ENCODE peak calls at places on chromosomes 2 and 18, in four cellular contexts. D, F, X and N are unnamed samples.

GRCh38 chr18:3869848-3870247 is 419.9 kb downstream of the TGIF1 start:
- DNase-seq in D (no peak), F (peak), X (peak), N (peak)

GRCh38 chr2:36663851-36664715 is 32.4 kb upstream of the VIT start:
- DNase-seq in D (no peak), F (peak), X (peak), N (peak)

GRCh38 chr2:15427987-15428386 is 133.1 kb downstream of the NBAS start:
- DNase-seq in D (no peak), F (no peak), X (no peak), N (no peak)

GRCh38 chr2:167388497-167388896 is 500.2 kb downstream of the XIRP2 start:
- DNase-seq in D (no peak), F (no peak), X (no peak), N (no peak)

GRCh38 chr2:205612661-205613060 is 69.6 kb upstream of the NRP2 start:
- DNase-seq in D (no peak), F (no peak), X (peak), N (no peak)

GRCh38 chr18:75016025-75016717 is 192.8 kb downstream of the PTGR3 start:
- DNase-seq in D (peak), F (no peak), X (no peak), N (no peak)

GRCh38 chr2:139940701-139941100 is 1160.5 kb upstream of the NXPH2 start:
- DNase-seq in D (no peak), F (no peak), X (no peak), N (no peak)

GRCh38 chr2:184646177-184646576 is 47.8 kb downstream of the ZNF804A start:
- DNase-seq in D (no peak), F (no peak), X (no peak), N (peak)

GRCh38 chr2:127024769-127025356 is 82.1 kb downstream of the BIN1 start:
- DNase-seq in D (no peak), F (no peak), X (no peak), N (peak)

GRCh38 chr2:96977631-96978195 is 8.7 kb downstream of the FAM178B start:
- DNase-seq in D (no peak), F (no peak), X (peak), N (peak)

GRCh38 chr2:218859556-218859993 is at the start of gene WNT6:
- DNase-seq in D (no peak), F (no peak), X (no peak), N (no peak)

DNA sequence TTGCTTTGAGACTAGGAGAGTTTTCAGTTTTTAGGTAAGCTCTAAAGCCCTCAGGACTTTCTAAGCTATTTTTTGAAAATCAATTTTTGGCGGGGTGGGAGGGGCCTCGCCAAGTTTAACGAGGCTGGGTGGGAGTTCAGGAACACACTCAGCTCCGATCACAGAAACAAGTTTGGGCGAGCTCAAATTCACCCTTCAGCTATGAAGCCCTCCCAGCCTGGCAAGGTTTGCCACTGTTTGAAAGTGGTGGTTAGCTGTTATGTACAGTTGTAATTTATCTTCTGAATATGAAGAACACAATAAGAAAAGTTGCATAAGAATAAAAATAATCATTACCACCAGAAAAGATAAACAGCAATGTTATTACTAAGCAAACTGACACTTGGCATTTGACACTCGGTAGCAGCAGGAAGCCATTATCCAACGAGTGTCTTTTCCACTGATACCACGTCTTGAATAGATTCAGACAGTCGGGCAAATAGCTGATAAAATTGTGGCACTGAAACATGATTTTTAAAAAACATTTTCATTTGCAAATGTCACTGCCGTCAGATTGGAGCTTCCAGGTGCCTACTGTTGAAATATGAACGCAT is 59.8 kb downstream of the KCTD1 start:
- DNase-seq in D (no peak), F (no peak), X (no peak), N (no peak)
- H3K9ac ChIP-seq in D (no peak), F (no peak), X (no peak), N (no peak)

GRCh38 chr18:62386616-62387015 is 61.5 kb downstream of the TNFRSF11A start:
- DNase-seq in D (no peak), F (no peak), X (no peak), N (no peak)

GRCh38 chr18:62387257-62387656 is 62.1 kb downstream of the TNFRSF11A start:
- DNase-seq in D (no peak), F (no peak), X (no peak), N (no peak)

GRCh38 chr18:62384068-62384467 is 59.0 kb downstream of the TNFRSF11A start:
- DNase-seq in D (no peak), F (no peak), X (no peak), N (no peak)

GRCh38 chr18:62386091-62386490 is 61.0 kb downstream of the TNFRSF11A start:
- DNase-seq in D (no peak), F (no peak), X (no peak), N (no peak)

DNA sequence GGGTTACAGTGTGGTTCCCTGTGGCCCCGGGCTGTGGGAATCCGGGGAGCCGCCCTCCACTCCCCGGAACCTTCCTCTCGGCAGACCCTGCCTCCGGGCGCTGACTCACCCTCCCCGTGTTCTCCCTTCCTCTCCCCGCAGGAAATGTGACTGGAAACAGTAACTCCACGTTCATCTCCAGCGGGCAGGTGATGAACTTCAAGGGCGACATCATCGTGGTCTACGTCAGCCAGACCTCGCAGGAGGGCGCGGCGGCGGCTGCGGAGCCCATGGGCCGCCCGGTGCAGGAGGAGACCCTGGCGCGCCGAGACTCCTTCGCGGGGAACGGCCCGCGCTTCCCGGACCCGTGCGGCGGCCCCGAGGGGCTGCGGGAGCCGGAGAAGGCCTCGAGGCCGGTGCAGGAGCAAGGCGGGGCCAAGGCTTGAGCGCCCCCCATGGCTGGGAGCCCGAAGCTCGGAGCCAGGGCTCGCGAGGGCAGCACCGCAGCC is 59.5 kb downstream of the TNFRSF11A start:
- DNase-seq in D (no peak), F (no peak), X (no peak), N (no peak)
- TF ChIP-seq BHLHE40 in D (no peak), F (no peak), X (no peak), N (no peak)

DNA sequence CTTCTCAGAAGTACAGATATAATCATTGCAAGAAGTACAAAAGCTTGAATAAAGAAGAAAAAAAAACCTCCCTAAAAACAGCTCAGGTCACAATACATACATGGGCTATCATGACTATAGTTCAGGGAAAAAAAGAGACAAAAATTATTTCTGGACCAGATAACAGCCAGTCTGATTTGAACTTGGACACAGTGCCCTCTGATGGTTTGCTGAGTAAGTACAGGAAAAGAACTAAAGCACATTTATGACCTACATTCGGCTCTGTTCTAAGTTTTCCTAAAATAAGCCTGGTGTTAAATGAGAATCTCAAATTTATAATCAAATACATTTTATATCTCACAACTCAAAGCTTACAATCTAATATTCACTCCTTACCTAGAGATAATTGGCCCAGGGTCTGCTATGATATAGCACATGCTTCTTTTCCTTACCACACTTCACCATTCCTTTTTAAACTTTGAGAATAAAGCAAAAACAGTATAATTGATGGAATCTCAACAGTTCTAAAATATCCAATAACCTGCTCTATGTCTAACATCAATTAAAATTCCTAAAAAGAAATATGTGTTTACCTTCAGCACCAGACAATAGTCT is 81.1 kb downstream of the RAPH1 start:
- DNase-seq in D (peak), F (peak), X (peak), N (peak)
- H3K9ac ChIP-seq in D (no peak), F (no peak), X (no peak), N (no peak)

GRCh38 chr18:58967643-58968291 is 103.1 kb downstream of the ZNF532 start:
- DNase-seq in D (no peak), F (no peak), X (no peak), N (peak)

GRCh38 chr18:58965291-58965929 is 100.7 kb downstream of the ZNF532 start:
- DNase-seq in D (no peak), F (no peak), X (no peak), N (no peak)

GRCh38 chr18:58965930-58966662 is 101.4 kb downstream of the ZNF532 start:
- DNase-seq in D (no peak), F (no peak), X (no peak), N (no peak)

GRCh38 chr18:58962331-58962730 is 97.7 kb downstream of the ZNF532 start:
- DNase-seq in D (no peak), F (no peak), X (no peak), N (no peak)

GRCh38 chr18:58966704-58967103 is 102.0 kb downstream of the ZNF532 start:
- DNase-seq in D (no peak), F (no peak), X (no peak), N (peak)
- TF ChIP-seq BHLHE40 in D (peak), F (no peak), X (no peak), N (peak)

GRCh38 chr2:232418466-232419244 is 12.0 kb downstream of the ALPG start:
- DNase-seq in D (no peak), F (no peak), X (peak), N (no peak)
- H3K9ac ChIP-seq in D (no peak), F (no peak), X (no peak), N (no peak)

GRCh38 chr2:120737802-120738516 is 2.3 kb downstream of the GLI2 start:
- DNase-seq in D (no peak), F (no peak), X (no peak), N (no peak)

GRCh38 chr2:120734930-120735611 is 597 bp upstream of the GLI2 start:
- DNase-seq in D (no peak), F (no peak), X (no peak), N (peak)

GRCh38 chr2:120736955-120737801 is 1.5 kb downstream of the GLI2 start:
- DNase-seq in D (no peak), F (no peak), X (no peak), N (peak)

GRCh38 chr2:120735750-120736170 is at the start of gene GLI2:
- DNase-seq in D (no peak), F (peak), X (peak), N (peak)

DNA sequence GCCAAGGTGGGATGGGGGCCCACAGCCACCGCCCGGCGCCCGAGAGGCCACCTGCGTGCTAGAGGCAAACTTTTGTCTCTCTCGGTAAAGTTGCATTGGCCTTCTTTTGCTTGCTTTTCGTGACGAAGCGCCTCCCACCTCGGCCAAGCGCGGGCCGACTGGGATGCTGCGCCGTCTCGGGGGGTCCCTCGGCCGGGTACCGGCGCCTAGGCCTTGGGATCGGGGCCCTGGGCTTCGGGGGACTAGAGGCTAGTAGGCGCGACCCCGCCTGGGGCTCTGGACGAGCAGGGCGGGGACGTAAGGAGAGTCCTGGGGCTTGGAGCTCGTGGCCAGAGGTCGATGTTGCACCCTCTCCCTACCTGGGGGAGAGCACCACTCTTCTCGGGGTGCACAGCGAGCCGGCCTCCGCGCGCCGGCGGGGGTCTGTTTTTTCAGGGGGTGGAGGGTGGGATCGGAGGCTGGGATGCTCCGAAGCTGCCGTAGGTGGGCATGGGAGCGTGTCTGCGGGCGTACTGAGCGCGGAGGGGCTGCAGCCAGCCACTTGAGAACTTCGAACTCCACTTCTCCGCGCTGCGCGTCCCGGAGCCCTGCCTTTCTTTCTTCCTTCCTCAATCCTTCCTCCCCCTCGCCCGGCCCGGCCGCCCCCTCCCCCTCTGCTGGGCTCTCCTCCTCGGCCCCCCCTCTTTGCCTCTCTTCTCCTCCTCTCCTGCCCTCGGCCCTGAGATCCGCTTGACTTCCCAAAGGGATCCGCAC is 710 bp downstream of the GLI2 start:
- DNase-seq in D (no peak), F (no peak), X (no peak), N (no peak)
- TF ChIP-seq BHLHE40 in D (no peak), F (no peak), X (no peak), N (no peak)

DNA sequence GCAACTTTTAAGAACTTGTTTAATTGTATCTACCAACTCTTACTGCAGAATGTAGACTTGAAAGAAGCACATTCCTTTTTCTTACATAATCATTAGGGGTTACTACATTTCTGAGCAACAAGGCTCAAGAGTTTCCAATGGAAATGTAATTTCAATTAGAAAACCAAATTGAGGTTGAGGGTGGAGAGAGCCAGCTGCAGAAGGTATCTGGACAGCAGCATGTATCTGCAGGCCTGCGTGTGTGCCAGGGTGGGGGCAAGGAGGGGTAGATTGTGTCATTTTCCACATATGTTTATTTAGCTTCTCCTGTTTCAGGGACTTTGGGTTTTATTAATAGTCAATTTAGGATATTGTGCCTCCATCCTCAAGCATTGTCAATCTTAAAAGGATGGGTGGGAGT is 151.2 kb downstream of the RPIA start:
- DNase-seq in D (no peak), F (no peak), X (no peak), N (no peak)
- H3K9ac ChIP-seq in D (no peak), F (no peak), X (no peak), N (no peak)

DNA sequence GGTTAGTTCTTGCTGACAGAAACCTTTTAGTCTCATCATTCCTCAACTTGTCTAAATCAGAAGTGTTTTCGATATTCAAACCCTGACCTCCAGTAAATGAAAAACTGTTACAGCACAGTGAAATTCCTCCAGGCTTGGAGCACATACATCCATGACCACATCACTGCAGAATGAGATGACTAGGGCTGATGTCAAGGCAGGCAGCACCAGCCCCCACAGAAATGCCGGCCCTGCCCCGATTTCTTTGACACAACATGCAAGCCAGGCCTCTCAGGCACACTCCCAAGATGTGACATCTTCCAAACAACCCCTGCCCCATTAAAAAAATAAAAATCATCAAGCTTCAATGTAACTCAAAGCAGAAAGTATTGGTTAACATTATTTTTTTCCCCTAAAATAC is 103.3 kb downstream of the CTAGE1 start:
- DNase-seq in D (no peak), F (no peak), X (no peak), N (peak)
- TF ChIP-seq BHLHE40 in D (no peak), F (no peak), X (no peak), N (peak)